ENCODE peak calls at places on chromosomes 4 and X, in seven cellular contexts. F is BE2C, G is HCEC 1CT, T is GM12864, K is stomach, L is ovary, Y is sciatic nerve. B is an unnamed sample.

GRCh38 chrX:118755633-118756032 is 28.2 kb downstream of the IL13RA1 start:
- DNase-seq in Y (no peak), F (no peak), T (no peak), K (no peak), G (no peak), L (no peak), B (no peak)

GRCh38 chr4:80367737-80368136 is 32.2 kb downstream of the CFAP299 start:
- DNase-seq in T (no peak), K (no peak), Y (no peak), F (no peak), L (no peak), G (peak), B (no peak)

GRCh38 chrX:29024813-29025342 is 437.6 kb downstream of the IL1RAPL1 start:
- DNase-seq in Y (no peak), F (no peak), K (no peak), G (no peak), L (no peak), T (no peak), B (no peak)

GRCh38 chrX:136170109-136170800 is 22.9 kb downstream of the FHL1 start:
- DNase-seq in Y (no peak), L (no peak), G (peak), K (no peak), F (no peak), T (no peak), B (no peak)

GRCh38 chr4:152780267-152780811 is 585 bp downstream of the ARFIP1 start:
- DNase-seq in K (no peak), G (peak), Y (no peak), T (no peak), F (peak), L (no peak), B (no peak)

GRCh38 chrX:38649674-38650647 is 88.6 kb downstream of the TSPAN7 start:
- DNase-seq in Y (no peak), L (no peak), K (no peak), T (no peak), G (no peak), F (no peak), B (no peak)

GRCh38 chr4:137106733-137107132 is 425.6 kb downstream of the PCDH18 start:
- DNase-seq in Y (no peak), T (no peak), G (peak), K (no peak), F (no peak), L (no peak), B (no peak)

GRCh38 chrX:54838583-54838982 is 31.0 kb downstream of the MAGED2 start:
- DNase-seq in T (no peak), F (no peak), G (no peak), Y (no peak), K (no peak), L (no peak), B (no peak)

GRCh38 chr4:24995346-24995745 is 35.4 kb downstream of the LGI2 start:
- DNase-seq in K (no peak), L (no peak), Y (no peak), G (no peak), T (no peak), F (no peak), B (no peak)

GRCh38 chr4:61786226-61786625 is 586.1 kb downstream of the ADGRL3 start:
- DNase-seq in T (no peak), G (no peak), F (no peak), L (no peak), K (no peak), Y (no peak), B (no peak)